ENCODE peak calls at places on chromosomes 6 and 20, in eight cellular contexts. J is aorta, F is SK-N-SH, V is tibial artery, C is heart left ventricle, G is Caco-2, Y is uterus, H is astrocyte. P is an unnamed sample.

GRCh38 chr20:34771680-34772081 is 53.8 kb downstream of the NCOA6 start:
- DNase-seq in Y (no peak), F (no peak), C (no peak), J (no peak), G (no peak), V (no peak), H (peak; percentile 11), P (peak; percentile 33)

GRCh38 chr6:3250278-3250677 is 8.5 kb upstream of the PSMG4 start:
- DNase-seq in J (no peak), F (no peak), V (peak; percentile 51), Y (no peak), H (peak; percentile 35), G (no peak), C (no peak), P (no peak)

GRCh38 chr6:39273394-39273793 is 40.8 kb downstream of the KCNK17 start:
- DNase-seq in V (no peak), G (no peak), Y (no peak), C (no peak), J (no peak), F (no peak), H (no peak), P (no peak)

GRCh38 chr20:11156922-11157321 is 483.1 kb upstream of the JAG1 start:
- DNase-seq in F (no peak), H (no peak), C (no peak), G (no peak), V (no peak), Y (no peak), J (no peak), P (no peak)

GRCh38 chr6:14270925-14271791 is 153.6 kb downstream of the CD83 start:
- DNase-seq in J (no peak), G (no peak), Y (no peak), F (no peak), V (no peak), C (no peak), H (peak; percentile 97), P (peak; percentile 100)

GRCh38 chr20:38272961-38273360 is 12.4 kb upstream of the KIAA1755 start:
- DNase-seq in C (no peak), Y (peak; percentile 38), F (no peak), V (peak; percentile 62), G (no peak), H (peak; percentile 78), J (no peak), P (no peak)

GRCh38 chr6:161242779-161243693 is 30.8 kb downstream of the AGPAT4 start:
- DNase-seq in Y (no peak), C (no peak), J (no peak), H (peak; percentile 87), F (no peak), G (no peak), V (no peak), P (no peak)

GRCh38 chr20:51525241-51526104 is 17.0 kb downstream of the NFATC2 start:
- DNase-seq in J (no peak), V (no peak), Y (no peak), F (no peak), C (no peak), H (no peak), G (no peak), P (no peak)

GRCh38 chr6:15077964-15078363 is 167.9 kb upstream of the JARID2 start:
- DNase-seq in C (no peak), V (no peak), J (peak; percentile 27), F (no peak), G (no peak), H (no peak), Y (no peak), P (no peak)

GRCh38 chr20:50351541-50351940 is 158.6 kb upstream of the PTPN1 start:
- DNase-seq in J (peak; percentile 28), F (no peak), C (peak; percentile 42), G (no peak), H (no peak), Y (no peak), V (no peak), P (no peak)
- H3K4me1 ChIP-seq in J (no peaks in the 10 kb centered on the region), F (no peaks in the 10 kb centered on the region), C (no peaks in the 10 kb centered on the region), G (peaks cover 21% of the 10 kb centered on the region), H (peaks cover 3% of the 10 kb centered on the region), Y (no peaks in the 10 kb centered on the region), V (peaks cover 6% of the 10 kb centered on the region), P (peaks cover 4% of the 10 kb centered on the region)

DNA sequence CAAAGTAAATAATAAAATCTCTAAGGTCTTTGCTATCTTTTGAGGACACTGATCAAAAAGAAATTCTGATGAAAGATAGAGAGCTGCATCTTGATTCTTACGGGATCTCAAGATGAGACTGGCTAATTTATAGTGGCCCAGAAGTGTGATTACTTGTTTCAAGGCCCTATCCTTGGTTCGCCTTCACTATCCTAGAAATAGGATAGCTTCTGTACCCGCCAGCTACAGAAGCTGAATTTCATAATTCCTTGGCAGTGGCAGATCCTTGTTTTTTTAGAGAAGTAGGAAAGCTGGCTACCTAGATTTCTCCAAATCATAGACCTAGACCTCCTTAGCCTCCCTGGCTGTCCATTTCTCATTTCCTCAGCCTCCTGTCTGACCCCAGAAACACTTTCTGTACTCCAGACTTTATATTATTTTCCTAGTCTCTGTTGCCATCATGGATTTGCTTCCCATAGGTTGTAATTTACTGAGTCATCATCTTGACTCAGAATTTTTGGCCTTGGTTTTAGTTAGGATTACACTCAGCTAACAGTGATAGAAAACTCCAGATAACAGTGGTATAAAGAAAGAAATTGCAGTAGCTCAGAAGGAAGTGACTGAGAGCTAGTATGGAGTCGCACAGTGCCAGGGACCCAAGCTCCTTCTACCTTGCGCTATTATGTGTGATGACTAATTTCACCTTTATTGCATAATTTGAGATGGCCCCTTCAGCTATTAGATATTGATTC is 27.7 kb downstream of the PHF3 start:
- DNase-seq in F (no peak), V (no peak), H (peak; percentile 80), J (no peak), Y (no peak), C (no peak), G (no peak), P (peak; percentile 40)
- H3K4me1 ChIP-seq in F (peaks cover 7% of the 10 kb centered on the region), V (peaks cover 13% of the 10 kb centered on the region), H (peaks cover 10% of the 10 kb centered on the region), J (peaks cover 2% of the 10 kb centered on the region), Y (peaks cover 15% of the 10 kb centered on the region), C (peaks cover 3% of the 10 kb centered on the region), G (no peaks in the 10 kb centered on the region), P (peaks cover 11% of the 10 kb centered on the region)

GRCh38 chr20:63544241-63544957 is 3.1 kb downstream of the SRMS start:
- DNase-seq in F (no peak), G (no peak), J (no peak), V (no peak), C (no peak), H (no peak), Y (no peak), P (no peak)
- H3K4me1 ChIP-seq in F (no peaks in the 10 kb centered on the region), G (peaks cover 28% of the 10 kb centered on the region), J (no peaks in the 10 kb centered on the region), V (peaks cover 5% of the 10 kb centered on the region), C (no peaks in the 10 kb centered on the region), H (no peaks in the 10 kb centered on the region), Y (no peaks in the 10 kb centered on the region), P (no peaks in the 10 kb centered on the region)

GRCh38 chr6:116041934-116042333 is 18.8 kb downstream of the FRK start:
- DNase-seq in Y (no peak), C (no peak), G (no peak), J (no peak), V (no peak), H (no peak), F (no peak), P (no peak)

GRCh38 chr6:116036075-116036773 is 24.5 kb downstream of the FRK start:
- DNase-seq in H (no peak), C (no peak), J (no peak), V (no peak), G (peak; percentile 37), Y (no peak), F (no peak), P (no peak)

GRCh38 chr6:116035616-116036015 is 25.1 kb downstream of the FRK start:
- DNase-seq in H (no peak), J (no peak), Y (no peak), C (no peak), G (no peak), F (no peak), V (no peak), P (no peak)

GRCh38 chr6:116036885-116037284 is 23.8 kb downstream of the FRK start:
- DNase-seq in F (no peak), C (no peak), V (no peak), J (no peak), Y (no peak), H (no peak), G (no peak), P (no peak)

GRCh38 chr6:116040980-116041379 is 19.7 kb downstream of the FRK start:
- DNase-seq in G (no peak), Y (no peak), H (no peak), J (no peak), F (no peak), V (no peak), C (no peak), P (no peak)
- H3K4me1 ChIP-seq in G (peaks cover 15% of the 10 kb centered on the region), Y (no peaks in the 10 kb centered on the region), H (no peaks in the 10 kb centered on the region), J (no peaks in the 10 kb centered on the region), F (peaks cover 2% of the 10 kb centered on the region), V (peaks cover 13% of the 10 kb centered on the region), C (no peaks in the 10 kb centered on the region), P (peaks cover 13% of the 10 kb centered on the region)

DNA sequence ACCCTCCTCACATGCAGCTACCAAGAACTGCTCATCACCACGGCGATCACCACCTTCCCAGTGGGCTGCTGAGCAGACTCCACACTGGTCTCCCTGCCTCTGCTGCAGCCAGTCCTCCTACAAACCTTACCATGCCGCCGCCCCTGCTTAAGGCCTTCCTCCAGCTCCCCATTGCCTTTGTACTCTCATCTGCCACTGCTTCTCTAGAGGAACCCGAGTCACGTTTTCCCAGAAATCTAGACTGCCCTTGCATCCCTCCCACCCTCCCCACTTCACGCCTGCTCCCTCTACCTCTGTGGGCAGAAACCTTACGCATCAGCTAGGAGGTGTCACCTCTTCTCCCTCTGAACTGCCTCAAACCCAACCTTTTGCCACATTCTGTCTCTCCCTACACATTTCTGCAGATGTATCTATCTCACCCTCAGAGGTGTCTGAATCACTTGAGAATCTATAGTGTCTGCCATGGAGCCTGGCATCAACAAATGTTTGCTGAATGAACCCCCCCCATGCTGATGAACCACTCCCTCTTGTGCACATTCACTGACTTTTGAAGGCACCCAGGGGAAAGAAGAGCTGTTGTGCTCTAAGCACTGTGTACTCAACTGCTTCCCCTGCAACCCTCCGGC is 4.3 kb downstream of the E2F1 start:
- DNase-seq in C (no peak), F (no peak), G (no peak), V (no peak), J (no peak), H (no peak), Y (no peak), P (no peak)
- H3K4me1 ChIP-seq in C (peaks cover 5% of the 10 kb centered on the region), F (peaks cover 7% of the 10 kb centered on the region), G (peaks cover 13% of the 10 kb centered on the region), V (peaks cover 38% of the 10 kb centered on the region), J (no peaks in the 10 kb centered on the region), H (peaks cover 14% of the 10 kb centered on the region), Y (no peaks in the 10 kb centered on the region), P (no peaks in the 10 kb centered on the region)

DNA sequence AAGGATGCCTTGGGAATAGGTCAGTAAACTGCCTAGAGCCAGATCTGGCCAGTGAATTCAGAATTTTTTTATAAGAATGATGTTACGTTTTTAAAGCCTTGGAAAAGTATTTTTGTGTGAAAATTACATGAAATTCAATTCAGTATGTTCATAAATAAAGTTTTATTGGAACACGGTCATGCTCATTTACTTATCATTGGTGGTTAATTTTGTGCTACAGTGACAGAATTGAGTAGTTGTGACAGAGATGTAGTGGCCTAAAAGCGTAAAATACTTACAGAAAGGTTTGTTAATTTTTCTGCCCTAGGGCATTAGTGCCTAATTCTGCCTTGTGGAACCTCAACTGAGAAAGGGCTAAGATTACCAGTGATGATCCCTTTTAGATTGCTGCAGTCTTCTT is 28.2 kb downstream of the ZFAND3 start:
- DNase-seq in H (no peak), J (no peak), Y (no peak), F (no peak), C (no peak), G (no peak), V (no peak), P (no peak)
- H3K4me1 ChIP-seq in H (peaks cover 4% of the 10 kb centered on the region), J (peaks cover 22% of the 10 kb centered on the region), Y (no peaks in the 10 kb centered on the region), F (peaks cover 4% of the 10 kb centered on the region), C (peaks cover 8% of the 10 kb centered on the region), G (no peaks in the 10 kb centered on the region), V (peaks cover 31% of the 10 kb centered on the region), P (peaks cover 29% of the 10 kb centered on the region)